ENCODE peak calls at places on chromosomes 5 and 9, in four cellular contexts. D is IMR-90, S is HL-60, Y is colonic mucosa. B is an unnamed sample.

GRCh38 chr5:52799358-52799982 is 11.8 kb downstream of the ITGA1 start:
- DNase-seq in Y (peak), D (peak), S (no peak), B (peak)

GRCh38 chr5:173923236-173924104 is 35.3 kb downstream of the CPEB4 start:
- DNase-seq in Y (no peak), S (no peak), D (peak), B (no peak)

GRCh38 chr5:77211691-77212047 is 1.2 kb downstream of the PDE8B start:
- DNase-seq in D (no peak), Y (no peak), S (no peak), B (no peak)

GRCh38 chr5:122565331-122565730 is 209.5 kb upstream of the SNX2 start:
- DNase-seq in S (no peak), D (no peak), Y (no peak), B (no peak)

GRCh38 chr9:133609311-133610098 is at the start of gene FAM163B:
- DNase-seq in D (peak), Y (no peak), S (no peak), B (peak)

GRCh38 chr5:138946241-138946623 is 71.1 kb upstream of the LRRTM2 start:
- DNase-seq in Y (no peak), D (no peak), S (no peak), B (no peak)

GRCh38 chr5:73587923-73588322 is 22.4 kb downstream of the UTP15 start:
- DNase-seq in S (no peak), D (no peak), Y (no peak), B (no peak)

GRCh38 chr9:119365291-119366027 is 3.8 kb downstream of the BRINP1 start:
- DNase-seq in Y (no peak), D (no peak), S (peak), B (peak)

GRCh38 chr5:55232985-55233928 is at the start of gene CCNO:
- DNase-seq in D (peak), Y (peak), S (no peak), B (peak)

GRCh38 chr5:132814441-132815294 is 1.6 kb downstream of the SOWAHA start:
- DNase-seq in S (no peak), D (no peak), Y (no peak), B (no peak)

GRCh38 chr9:26954050-26954508 is 2.1 kb upstream of the IFT74 start:
- DNase-seq in Y (no peak), D (peak), S (no peak), B (no peak)

GRCh38 chr9:70947086-70947485 is 174.3 kb downstream of the TRPM3 start:
- DNase-seq in S (no peak), D (peak), Y (no peak), B (no peak)

GRCh38 chr9:6484210-6484609 is 71.2 kb downstream of the UHRF2 start:
- DNase-seq in S (no peak), Y (no peak), D (no peak), B (no peak)

GRCh38 chr5:157447246-157447645 is 12.8 kb upstream of the NIPAL4 start:
- DNase-seq in D (no peak), Y (peak), S (no peak), B (peak)

GRCh38 chr5:180739271-180739670 is 587 bp downstream of the OR2Y1 start:
- DNase-seq in S (no peak), D (no peak), Y (no peak), B (no peak)

GRCh38 chr9:119156354-119156753 is 212.9 kb downstream of the BRINP1 start:
- DNase-seq in Y (no peak), D (no peak), S (no peak), B (no peak)

GRCh38 chr5:167759411-167759821 is 532.0 kb upstream of the WWC1 start:
- DNase-seq in S (no peak), D (peak), Y (no peak), B (no peak)

GRCh38 chr5:146510528-146510927 is 5.5 kb downstream of the GPR151 start:
- DNase-seq in D (peak), Y (no peak), S (peak), B (no peak)

GRCh38 chr9:34176089-34176488 is 2.8 kb upstream of the UBAP1 start:
- DNase-seq in S (no peak), Y (no peak), D (no peak), B (no peak)

GRCh38 chr9:34169125-34169524 is 9.7 kb upstream of the UBAP1 start:
- DNase-seq in D (no peak), Y (no peak), S (no peak), B (no peak)

GRCh38 chr9:34171753-34172535 is 6.9 kb upstream of the UBAP1 start:
- DNase-seq in Y (no peak), S (peak), D (no peak), B (no peak)

DNA sequence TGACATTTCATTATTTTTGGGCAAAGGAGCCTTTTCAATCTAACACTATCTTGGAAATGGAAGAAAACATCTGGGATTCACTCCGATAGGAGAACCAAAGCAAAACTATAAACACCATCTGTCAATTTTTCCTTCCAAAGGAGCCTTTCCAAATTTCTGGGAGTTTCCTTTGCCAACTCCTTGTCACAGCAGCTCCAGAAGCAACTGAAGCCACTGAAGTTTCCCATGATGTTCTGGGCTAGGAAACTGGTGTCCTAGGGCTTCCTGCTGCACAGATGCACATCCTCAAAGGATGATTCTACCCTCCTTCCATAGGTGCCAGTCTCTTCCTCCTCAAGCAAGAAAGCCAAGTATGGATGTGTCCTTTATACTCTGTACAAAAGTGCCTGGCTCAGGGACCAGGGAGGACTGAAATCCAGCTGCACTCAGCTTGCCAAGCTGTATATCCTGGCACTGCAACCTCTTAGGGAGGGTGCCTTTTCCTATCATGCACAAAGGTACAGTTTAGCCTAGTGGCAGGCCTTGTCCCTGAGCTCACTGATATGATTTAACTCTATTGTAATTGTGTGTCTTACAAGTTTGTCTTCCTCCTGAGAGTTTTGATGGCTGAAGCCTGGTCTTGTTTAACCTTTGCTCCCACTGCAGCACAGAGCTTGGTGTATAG is 8.5 kb upstream of the UBAP1 start:
- DNase-seq in S (no peak), Y (no peak), D (no peak), B (no peak)
- TF ChIP-seq CTCF in S (no peak), Y (no peak), D (no peak), B (no peak)

DNA sequence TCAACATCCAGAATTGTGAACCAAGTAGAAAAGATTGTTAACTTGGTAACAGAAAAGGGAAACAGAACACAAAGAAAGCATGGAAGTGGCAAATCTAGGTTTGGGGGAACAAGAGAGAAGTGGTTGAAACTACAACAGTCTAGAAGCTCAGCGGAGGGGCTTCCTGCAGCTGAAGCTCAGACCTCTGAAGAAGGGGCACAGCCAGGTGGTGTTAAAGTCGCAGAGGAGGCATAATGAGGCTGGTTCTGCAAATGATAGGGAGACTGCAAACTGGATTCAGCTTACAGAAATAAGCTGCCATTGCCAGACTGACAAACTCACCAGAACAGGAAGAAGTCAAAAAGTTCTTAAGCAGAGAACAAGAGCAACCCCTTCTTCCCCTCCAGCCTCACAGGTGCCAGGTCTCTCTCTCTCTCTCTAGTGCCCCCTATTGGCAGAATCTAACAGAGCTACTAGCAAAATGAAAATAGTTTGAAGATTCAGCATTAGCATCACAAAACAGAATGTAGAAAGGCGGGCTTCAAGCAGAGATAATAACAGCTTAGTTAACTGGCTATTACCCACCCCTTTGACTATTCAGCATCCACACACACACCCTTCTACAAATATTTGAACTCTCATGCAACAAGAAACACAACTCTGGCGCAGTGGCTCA is 76.7 kb downstream of the GRAMD2B start:
- DNase-seq in S (no peak), D (no peak), Y (peak), B (no peak)
- TF ChIP-seq CTCF in S (no peak), D (peak), Y (peak), B (peak)

GRCh38 chr9:68869020-68869419 is 144.9 kb downstream of the PRKACG start:
- DNase-seq in Y (no peak), D (no peak), S (no peak), B (no peak)
- TF ChIP-seq CTCF in Y (no peak), D (no peak), S (no peak), B (no peak)

GRCh38 chr9:137761793-137762192 is 115.8 kb upstream of the CACNA1B start:
- DNase-seq in D (no peak), S (no peak), Y (no peak), B (no peak)

GRCh38 chr9:137759649-137760321 is 117.8 kb upstream of the CACNA1B start:
- DNase-seq in S (no peak), Y (no peak), D (no peak), B (no peak)

GRCh38 chr9:137762414-137763061 is 115.0 kb upstream of the CACNA1B start:
- DNase-seq in S (no peak), Y (no peak), D (peak), B (no peak)

GRCh38 chr9:137760426-137760825 is 117.2 kb upstream of the CACNA1B start:
- DNase-seq in S (no peak), Y (no peak), D (peak), B (no peak)

DNA sequence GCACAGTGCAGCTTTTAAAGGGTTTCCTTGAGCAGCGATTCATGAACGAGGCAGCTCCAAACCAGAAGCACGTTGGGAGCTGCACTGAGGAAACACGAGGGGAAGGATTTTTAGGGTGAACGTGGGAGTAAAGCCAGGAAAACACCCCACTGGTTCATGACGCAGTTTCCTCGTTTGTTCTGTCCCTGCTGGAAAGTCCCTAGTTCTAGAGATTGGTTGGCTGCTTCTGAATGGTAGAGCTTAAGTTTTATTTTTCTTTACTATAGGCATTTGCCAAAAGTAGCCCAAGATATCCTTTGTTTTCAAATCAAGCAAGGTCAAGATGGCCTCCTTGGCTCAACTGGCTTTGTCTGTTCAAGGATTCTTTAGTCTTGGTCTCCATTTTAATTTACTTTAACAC is 116.5 kb upstream of the CACNA1B start:
- DNase-seq in S (no peak), Y (no peak), D (no peak), B (no peak)
- TF ChIP-seq CTCF in S (no peak), Y (no peak), D (no peak), B (no peak)

GRCh38 chr5:113448224-113448623 is 13.4 kb upstream of the TSSK1B start:
- DNase-seq in Y (no peak), S (no peak), D (no peak), B (no peak)

GRCh38 chr5:113446358-113446927 is 11.7 kb upstream of the TSSK1B start:
- DNase-seq in Y (no peak), D (no peak), S (no peak), B (no peak)

GRCh38 chr5:113451797-113452196 is 17.0 kb upstream of the TSSK1B start:
- DNase-seq in D (no peak), Y (no peak), S (no peak), B (no peak)

GRCh38 chr5:113450366-113451328 is 15.9 kb upstream of the TSSK1B start:
- DNase-seq in D (peak), Y (no peak), S (no peak), B (no peak)

GRCh38 chr5:113447651-113448050 is 12.9 kb upstream of the TSSK1B start:
- DNase-seq in S (no peak), Y (no peak), D (no peak), B (no peak)
- TF ChIP-seq CTCF in S (no peak), Y (no peak), D (no peak), B (no peak)

GRCh38 chr5:135010502-135011354 is 23.3 kb downstream of the PITX1 start:
- DNase-seq in S (no peak), D (peak), Y (no peak), B (no peak)
- TF ChIP-seq CTCF in S (no peak), D (peak), Y (no peak), B (no peak)

B was measured in prostate gland.